ENCODE peak calls at places on chromosomes 6 and 20, in five cellular contexts. One of them, this sample, is unnamed.
A peak's percentile ranks its signal among the peaks of the same experiment; 100 is the strongest.

GRCh38 chr6:140062042-140063041 is 687.9 kb upstream of the CITED2 start:
- DNase-seq in neural crest cell: no peak
- DNase-seq in body of pancreas: peak; percentile 19
- DNase-seq in left ventricle myocardium inferior: peak; percentile 46
- DNase-seq in foreskin fibroblast: peak; percentile 93
- DNase-seq in this sample: peak; percentile 89

GRCh38 chr20:54195483-54196472 is 12.1 kb upstream of the PFDN4 start:
- DNase-seq in left ventricle myocardium inferior: no peak
- DNase-seq in neural crest cell: no peak
- DNase-seq in foreskin fibroblast: no peak
- DNase-seq in body of pancreas: no peak
- DNase-seq in this sample: no peak

GRCh38 chr6:69624944-69625343 is 171.9 kb downstream of the LMBRD1 start:
- DNase-seq in neural crest cell: no peak
- DNase-seq in foreskin fibroblast: peak; percentile 1
- DNase-seq in body of pancreas: no peak
- DNase-seq in left ventricle myocardium inferior: no peak
- DNase-seq in this sample: no peak

GRCh38 chr20:36062799-36063198 is 91.7 kb upstream of the EPB41L1 start:
- DNase-seq in left ventricle myocardium inferior: no peak
- DNase-seq in foreskin fibroblast: peak; percentile 70
- DNase-seq in neural crest cell: no peak
- DNase-seq in body of pancreas: no peak
- DNase-seq in this sample: no peak

GRCh38 chr6:100203391-100203790 is 209.4 kb upstream of the MCHR2 start:
- DNase-seq in body of pancreas: no peak
- DNase-seq in neural crest cell: no peak
- DNase-seq in foreskin fibroblast: peak; percentile 94
- DNase-seq in left ventricle myocardium inferior: no peak
- DNase-seq in this sample: peak; percentile 94

GRCh38 chr6:134555672-134556071 is 237.8 kb upstream of the SGK1 start:
- DNase-seq in foreskin fibroblast: no peak
- DNase-seq in body of pancreas: no peak
- DNase-seq in left ventricle myocardium inferior: no peak
- DNase-seq in neural crest cell: no peak
- DNase-seq in this sample: no peak

GRCh38 chr6:51535327-51535726 is 552.1 kb downstream of the PKHD1 start:
- DNase-seq in left ventricle myocardium inferior: no peak
- DNase-seq in body of pancreas: no peak
- DNase-seq in foreskin fibroblast: no peak
- DNase-seq in neural crest cell: no peak
- DNase-seq in this sample: no peak

GRCh38 chr6:73632346-73632745 is 21.4 kb downstream of the SLC17A5 start:
- DNase-seq in neural crest cell: no peak
- DNase-seq in body of pancreas: no peak
- DNase-seq in foreskin fibroblast: no peak
- DNase-seq in left ventricle myocardium inferior: no peak
- DNase-seq in this sample: no peak

GRCh38 chr20:32278199-32278643 is 770 bp downstream of the KIF3B start:
- DNase-seq in neural crest cell: no peak
- DNase-seq in body of pancreas: no peak
- DNase-seq in foreskin fibroblast: no peak
- DNase-seq in left ventricle myocardium inferior: no peak
- DNase-seq in this sample: no peak

GRCh38 chr20:48275325-48275724 is 490.0 kb upstream of the SULF2 start:
- DNase-seq in left ventricle myocardium inferior: no peak
- DNase-seq in neural crest cell: no peak
- DNase-seq in body of pancreas: no peak
- DNase-seq in foreskin fibroblast: no peak
- DNase-seq in this sample: no peak

GRCh38 chr6:72461144-72461543 is 160.7 kb upstream of the KCNQ5 start:
- DNase-seq in foreskin fibroblast: peak; percentile 66
- DNase-seq in body of pancreas: no peak
- DNase-seq in left ventricle myocardium inferior: no peak
- DNase-seq in neural crest cell: no peak
- DNase-seq in this sample: no peak

GRCh38 chr20:49446808-49447207 is 35.7 kb downstream of the KCNB1 start:
- DNase-seq in neural crest cell: peak; percentile 21
- DNase-seq in body of pancreas: peak; percentile 43
- DNase-seq in left ventricle myocardium inferior: peak; percentile 84
- DNase-seq in foreskin fibroblast: peak; percentile 9
- DNase-seq in this sample: no peak

GRCh38 chr6:35181313-35181932 is 32.3 kb upstream of the SCUBE3 start:
- DNase-seq in left ventricle myocardium inferior: no peak
- DNase-seq in foreskin fibroblast: peak; percentile 93
- DNase-seq in neural crest cell: no peak
- DNase-seq in body of pancreas: no peak
- DNase-seq in this sample: peak; percentile 90

GRCh38 chr20:3805594-3806264 is 9.6 kb downstream of the CDC25B start:
- DNase-seq in body of pancreas: no peak
- DNase-seq in neural crest cell: no peak
- DNase-seq in left ventricle myocardium inferior: no peak
- DNase-seq in foreskin fibroblast: peak; percentile 86
- DNase-seq in this sample: peak; percentile 86

GRCh38 chr20:46586724-46587123 is 36.3 kb upstream of the OCSTAMP start:
- DNase-seq in foreskin fibroblast: no peak
- DNase-seq in left ventricle myocardium inferior: no peak
- DNase-seq in body of pancreas: no peak
- DNase-seq in neural crest cell: no peak
- DNase-seq in this sample: no peak

GRCh38 chr6:167832497-167833395 is 6.0 kb downstream of the AFDN start:
- DNase-seq in body of pancreas: peak; percentile 34
- DNase-seq in foreskin fibroblast: peak; percentile 51
- DNase-seq in neural crest cell: no peak
- DNase-seq in left ventricle myocardium inferior: no peak
- DNase-seq in this sample: no peak
- TF ChIP-seq CTCF in body of pancreas: no peak
- TF ChIP-seq CTCF in foreskin fibroblast: no peak
- TF ChIP-seq CTCF in neural crest cell: no peak
- TF ChIP-seq CTCF in left ventricle myocardium inferior: no peak
- TF ChIP-seq CTCF in this sample: no peak

DNA sequence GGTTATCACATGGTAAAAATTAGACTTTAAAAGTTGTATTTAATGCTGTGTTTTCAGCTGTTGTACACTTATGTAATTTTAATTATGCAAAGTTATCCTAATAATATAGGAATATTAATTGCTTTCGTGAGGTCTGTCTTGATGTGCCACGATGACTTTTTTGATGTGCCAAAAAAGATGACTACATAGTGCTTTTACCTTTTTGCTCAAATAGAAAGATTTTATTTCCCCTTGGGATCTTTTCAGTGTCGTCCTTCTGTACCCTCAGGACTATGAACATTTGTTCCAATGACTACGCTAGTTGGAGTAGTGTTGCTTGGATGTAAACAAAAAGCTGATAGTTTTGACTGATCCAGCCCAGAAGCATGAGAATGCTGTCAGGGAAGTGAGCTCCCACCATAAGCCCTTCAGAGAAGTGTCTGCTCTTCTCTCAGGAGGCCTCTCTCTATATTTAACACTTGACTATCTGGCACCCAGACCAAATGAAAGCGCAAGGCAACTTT is 1.2 kb upstream of the CD164 start:
- DNase-seq in foreskin fibroblast: no peak
- DNase-seq in neural crest cell: no peak
- DNase-seq in left ventricle myocardium inferior: no peak
- DNase-seq in body of pancreas: no peak
- DNase-seq in this sample: no peak
- TF ChIP-seq CTCF in foreskin fibroblast: no peak
- TF ChIP-seq CTCF in neural crest cell: no peak
- TF ChIP-seq CTCF in left ventricle myocardium inferior: peak; percentile 7
- TF ChIP-seq CTCF in body of pancreas: peak; percentile 46
- TF ChIP-seq CTCF in this sample: no peak

DNA sequence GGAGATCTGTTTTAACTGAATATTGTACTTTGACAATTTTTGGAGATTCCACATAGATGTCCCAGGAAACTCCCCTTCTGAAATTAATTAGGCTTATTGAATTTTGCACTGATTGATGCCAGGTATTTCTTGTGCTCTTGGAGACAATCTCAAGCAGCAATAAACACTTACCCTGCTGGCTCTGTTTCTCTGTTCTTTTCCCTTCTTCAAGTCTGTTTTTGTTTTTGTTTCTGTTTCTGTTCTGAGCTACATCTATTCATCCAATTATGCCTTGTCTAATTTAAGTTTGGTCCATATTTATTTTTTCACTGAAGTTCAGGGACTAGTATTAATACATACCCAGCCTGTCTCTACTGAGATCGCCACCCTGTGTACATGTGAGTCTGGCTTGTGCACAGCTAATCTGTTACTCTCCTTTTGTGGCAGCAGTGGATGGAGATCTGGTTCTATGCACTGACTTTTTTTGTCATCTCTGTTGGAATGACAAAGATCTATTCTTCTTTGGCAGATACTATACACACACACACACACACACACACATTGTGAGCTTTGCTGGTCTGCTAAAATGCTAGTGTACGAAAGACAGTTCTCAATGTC is 51.9 kb downstream of the IL22RA2 start:
- DNase-seq in neural crest cell: no peak
- DNase-seq in left ventricle myocardium inferior: no peak
- DNase-seq in foreskin fibroblast: no peak
- DNase-seq in body of pancreas: no peak
- DNase-seq in this sample: no peak
- TF ChIP-seq CTCF in neural crest cell: no peak
- TF ChIP-seq CTCF in left ventricle myocardium inferior: no peak
- TF ChIP-seq CTCF in foreskin fibroblast: no peak
- TF ChIP-seq CTCF in body of pancreas: no peak
- TF ChIP-seq CTCF in this sample: no peak

DNA sequence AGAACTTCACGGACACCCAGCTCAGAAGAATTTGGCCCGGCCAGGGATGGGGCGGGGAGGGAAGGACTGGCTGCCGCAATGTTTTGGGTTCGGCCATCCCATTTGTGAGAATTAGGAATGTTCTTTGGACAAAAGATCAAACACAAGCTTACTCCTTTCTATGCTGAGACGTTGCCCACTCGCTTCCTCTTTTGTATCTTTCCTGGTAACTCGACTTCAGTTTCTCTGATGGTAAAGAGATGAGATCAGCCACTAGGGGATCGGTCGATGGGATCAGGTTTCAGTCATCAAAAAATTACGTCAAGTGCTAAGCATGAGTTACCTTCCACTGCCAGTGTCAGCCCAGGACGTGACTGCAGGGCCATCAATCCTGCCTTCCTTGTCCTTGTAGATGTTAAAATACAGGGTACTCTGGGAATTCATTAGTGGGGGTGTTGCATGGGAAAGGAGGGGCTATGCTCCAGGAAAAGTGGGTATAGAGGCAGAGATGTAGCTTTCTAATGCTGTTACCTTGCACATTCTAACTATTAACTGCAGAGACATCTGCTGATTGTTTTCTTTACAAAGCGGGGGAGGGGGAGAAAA is 190.2 kb downstream of the TSHZ2 start:
- DNase-seq in neural crest cell: peak; percentile 10
- DNase-seq in body of pancreas: peak; percentile 22
- DNase-seq in foreskin fibroblast: peak; percentile 4
- DNase-seq in left ventricle myocardium inferior: peak; percentile 29
- DNase-seq in this sample: peak; percentile 56
- TF ChIP-seq CTCF in neural crest cell: peak; percentile 62
- TF ChIP-seq CTCF in body of pancreas: no peak
- TF ChIP-seq CTCF in foreskin fibroblast: peak; percentile 13
- TF ChIP-seq CTCF in left ventricle myocardium inferior: peak; percentile 17
- TF ChIP-seq CTCF in this sample: no peak